ENCODE peak calls at places on chromosomes 11 and 22, in four cellular contexts. Y, K, F and M are unnamed samples.

GRCh38 chr22:45504703-45505341 is 2.1 kb downstream of the FBLN1 start:
- DNase-seq in Y (no peak), K (no peak), F (no peak), M (peak; percentile 22)

GRCh38 chr11:8006349-8006977 is 19.3 kb downstream of the EIF3F start:
- DNase-seq in Y (peak; percentile 21), K (peak; percentile 29), F (peak; percentile 61), M (peak; percentile 79)

GRCh38 chr11:93905384-93905783 is 55.0 kb upstream of the VSTM5 start:
- DNase-seq in Y (peak; percentile 61), K (no peak), F (no peak), M (no peak)

GRCh38 chr11:2524446-2525165 is 79.8 kb downstream of the KCNQ1 start:
- DNase-seq in Y (no peak), K (no peak), F (no peak), M (no peak)

GRCh38 chr11:30360741-30361140 is 37.8 kb downstream of the ARL14EP start:
- DNase-seq in Y (no peak), K (no peak), F (no peak), M (no peak)

GRCh38 chr11:122646549-122647340 is 8.8 kb upstream of the UBASH3B start:
- DNase-seq in Y (no peak), K (no peak), F (no peak), M (no peak)

GRCh38 chr22:29112680-29113079 is 39.8 kb downstream of the KREMEN1 start:
- DNase-seq in Y (no peak), K (no peak), F (no peak), M (no peak)

GRCh38 chr11:12103411-12104225 is 6.8 kb upstream of the MICAL2 start:
- DNase-seq in Y (no peak), K (no peak), F (no peak), M (no peak)

GRCh38 chr11:86577663-86578636 is 94.5 kb downstream of the ME3 start:
- DNase-seq in Y (no peak), K (peak; percentile 17), F (peak; percentile 5), M (peak; percentile 17)

GRCh38 chr11:16607675-16608644 is 130.5 kb upstream of the C11orf58 start:
- DNase-seq in Y (peak; percentile 45), K (no peak), F (peak; percentile 68), M (peak; percentile 56)

GRCh38 chr11:10272132-10272531 is 21.9 kb downstream of the SBF2 start:
- DNase-seq in Y (no peak), K (no peak), F (no peak), M (no peak)

GRCh38 chr11:92423133-92423532 is 198.5 kb downstream of the FAT3 start:
- DNase-seq in Y (no peak), K (no peak), F (no peak), M (no peak)